ENCODE peak calls at places on chromosomes 12 and 14, in four cellular contexts. E, R, B and I are unnamed samples.

GRCh38 chr14:93683241-93683640 is 105.0 kb downstream of the PRIMA1 start:
- DNase-seq in B (no peak), E (no peak), R (no peak), I (no peak)

GRCh38 chr12:20426191-20426590 is 57.9 kb downstream of the PDE3A start:
- DNase-seq in E (no peak), B (peak; percentile 46), R (no peak), I (no peak)

GRCh38 chr12:96720363-96720705 is 186.7 kb upstream of the NEDD1 start:
- DNase-seq in E (no peak), R (no peak), B (no peak), I (no peak)

GRCh38 chr14:94571950-94572349 is 9.3 kb upstream of the SERPINA5 start:
- DNase-seq in R (no peak), B (no peak), E (no peak), I (no peak)

GRCh38 chr14:73461478-73462077 is 3.2 kb upstream of the NUMB start:
- DNase-seq in R (no peak), B (no peak), E (no peak), I (no peak)

GRCh38 chr12:147242-147641 is 66.7 kb downstream of the SLC6A12 start:
- DNase-seq in E (no peak), B (no peak), R (no peak), I (no peak)

GRCh38 chr14:51711505-51711904 is 59.8 kb downstream of the FRMD6 start:
- DNase-seq in B (no peak), E (no peak), R (no peak), I (no peak)

GRCh38 chr12:97308576-97309198 is 153.9 kb upstream of the RMST start:
- DNase-seq in R (no peak), B (peak; percentile 21), E (no peak), I (no peak)

GRCh38 chr12:2960996-2961616 is 1.9 kb downstream of the TEAD4 start:
- DNase-seq in R (no peak), E (no peak), B (no peak), I (no peak)

GRCh38 chr12:131796754-131797587 is 31.2 kb upstream of the MMP17 start:
- DNase-seq in B (no peak), E (no peak), R (no peak), I (no peak)

GRCh38 chr12:57738661-57739237 is at the start of gene AGAP2:
- DNase-seq in B (no peak), E (no peak), R (peak; percentile 52), I (no peak)

GRCh38 chr12:122064034-122064777 is 14.3 kb upstream of the MLXIP start:
- DNase-seq in B (peak; percentile 70), R (peak; percentile 77), E (no peak), I (peak; percentile 72)

GRCh38 chr12:107560194-107560905 is 125.2 kb upstream of the PWP1 start:
- DNase-seq in E (no peak), R (no peak), B (no peak), I (no peak)
- TF ChIP-seq CTCF in E (no peak), R (no peak), B (no peak), I (no peak)

GRCh38 chr14:92651793-92652382 is 96.5 kb downstream of the LGMN start:
- DNase-seq in B (peak; percentile 49), E (no peak), R (peak; percentile 81), I (no peak)
- H3K4me3 ChIP-seq in B (no peak overlapping the region), E (peak overlapping the region; percentile 40), R (peak overlapping the region; percentile 22), I (no peak overlapping the region)

DNA sequence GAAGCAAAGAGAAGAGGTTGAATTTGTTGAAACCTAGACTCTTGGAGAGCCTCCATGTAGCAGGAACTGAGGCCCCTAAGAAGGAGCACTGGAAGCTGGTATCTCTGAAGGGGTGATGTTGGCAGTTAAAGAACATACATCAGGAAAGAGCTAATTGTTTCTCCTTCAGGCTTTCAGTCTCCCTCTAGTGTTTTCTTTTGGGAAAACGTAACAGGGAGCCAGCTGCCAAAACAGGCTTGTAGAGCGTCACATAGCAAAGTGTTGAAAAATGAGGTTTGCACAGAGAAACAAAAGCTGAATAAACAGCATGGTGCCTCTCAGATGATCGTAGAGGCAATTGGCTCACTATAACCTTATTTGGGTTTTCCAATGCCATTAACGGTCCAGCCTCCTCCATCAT is 46.9 kb upstream of the CAND1 start:
- DNase-seq in E (no peak), B (no peak), R (no peak), I (peak; percentile 7)
- TF ChIP-seq CTCF in E (no peak), B (no peak), R (peak; percentile 12), I (no peak)

GRCh38 chr14:90816686-90817436 is 631 bp upstream of the TTC7B start:
- DNase-seq in R (no peak), B (no peak), E (no peak), I (no peak)
- H3K4me3 ChIP-seq in R (no peak overlapping the region), B (no peak overlapping the region), E (peak overlapping the region; percentile 48), I (no peak overlapping the region)

GRCh38 chr12:109880049-109880931 is at the start of gene GLTP:
- DNase-seq in R (peak; percentile 90), E (peak; percentile 20), B (peak; percentile 67), I (peak; percentile 88)
- TF ChIP-seq CTCF in R (peak; percentile 50), E (peak; percentile 25), B (no peak), I (peak; percentile 30)

GRCh38 chr14:64202731-64203130 is 91.4 kb downstream of the ESR2 start:
- DNase-seq in B (no peak), R (no peak), E (no peak), I (no peak)

GRCh38 chr14:64200170-64200569 is 94.0 kb downstream of the ESR2 start:
- DNase-seq in B (no peak), R (no peak), E (no peak), I (peak; percentile 81)

GRCh38 chr14:64203366-64204006 is 90.7 kb downstream of the ESR2 start:
- DNase-seq in E (no peak), B (no peak), R (no peak), I (no peak)

GRCh38 chr14:64201296-64201695 is 92.9 kb downstream of the ESR2 start:
- DNase-seq in R (no peak), B (no peak), E (no peak), I (peak; percentile 73)

GRCh38 chr14:64201931-64202330 is 92.2 kb downstream of the ESR2 start:
- DNase-seq in E (no peak), B (no peak), R (no peak), I (no peak)
- H3K4me3 ChIP-seq in E (no peak overlapping the region), B (no peak overlapping the region), R (no peak overlapping the region), I (no peak overlapping the region)